ENCODE peak calls at places on chromosomes 1 and 21, in eight cellular contexts. H is ovary, K is GM10248, G is endothelial cell, U is right lobe of liver, C is nephron progenitor cell, F is B cell, J is mucosa of descending colon. P is an unnamed sample.

GRCh38 chr1:67460648-67461500 is 30.7 kb upstream of the SERBP1 start:
- DNase-seq in K (no peak), G (no peak), H (no peak), C (no peak), U (no peak), F (no peak), J (no peak), P (no peak)

GRCh38 chr1:8133657-8134430 is 107.7 kb upstream of the ERRFI1 start:
- DNase-seq in F (no peak), K (no peak), J (peak; percentile 53), C (no peak), H (peak; percentile 87), G (no peak), U (no peak), P (no peak)

GRCh38 chr1:3403388-3404179 is 50.9 kb upstream of the ARHGEF16 start:
- DNase-seq in F (no peak), J (no peak), U (no peak), H (no peak), K (no peak), G (peak; percentile 55), C (peak; percentile 71), P (peak; percentile 54)

GRCh38 chr1:53545663-53546408 is 86.6 kb downstream of the DMRTB1 start:
- DNase-seq in K (no peak), G (no peak), J (no peak), U (peak; percentile 46), F (no peak), H (peak; percentile 2), C (peak; percentile 46), P (peak; percentile 15)

GRCh38 chr21:30337644-30338170 is at the start of gene KRTAP27-1:
- DNase-seq in H (no peak), U (no peak), F (no peak), J (no peak), K (no peak), G (no peak), C (no peak), P (no peak)

GRCh38 chr21:35649186-35649585 is 411.1 kb downstream of the SETD4 start:
- DNase-seq in U (no peak), G (no peak), K (no peak), H (no peak), F (no peak), J (no peak), C (no peak), P (no peak)

GRCh38 chr21:42474982-42475381 is 21.0 kb downstream of the RSPH1 start:
- DNase-seq in J (peak; percentile 11), H (no peak), K (no peak), F (no peak), U (no peak), C (no peak), G (no peak), P (no peak)

GRCh38 chr1:52691856-52692255 is 6.3 kb downstream of the COA7 start:
- DNase-seq in G (no peak), C (no peak), U (no peak), K (no peak), H (no peak), F (no peak), J (no peak), P (no peak)

GRCh38 chr21:25708467-25709065 is 26.1 kb downstream of the ATP5PF start:
- DNase-seq in U (no peak), G (peak; percentile 19), F (peak; percentile 50), H (no peak), C (peak; percentile 28), K (peak; percentile 52), J (peak; percentile 66), P (no peak)

GRCh38 chr21:46253610-46254124 is 25.1 kb upstream of the LSS start:
- DNase-seq in H (no peak), G (no peak), K (peak; percentile 47), U (no peak), J (no peak), C (no peak), F (no peak), P (no peak)

GRCh38 chr1:226063362-226064167 is 1.0 kb downstream of the H3-3A start:
- DNase-seq in U (peak; percentile 66), J (peak; percentile 73), G (peak; percentile 46), C (peak; percentile 51), F (peak; percentile 31), K (peak; percentile 38), H (peak; percentile 65), P (peak; percentile 40)

GRCh38 chr1:34803770-34804169 is 11.0 kb downstream of the GJA4 start:
- DNase-seq in C (no peak), J (no peak), K (no peak), U (no peak), H (no peak), G (no peak), F (no peak), P (no peak)

GRCh38 chr1:73886721-73887120 is 311.3 kb downstream of the LRRIQ3 start:
- DNase-seq in C (no peak), J (no peak), F (no peak), U (no peak), G (no peak), K (no peak), H (no peak), P (no peak)

GRCh38 chr1:30611741-30612309 is 111.6 kb downstream of the MATN1 start:
- DNase-seq in U (no peak), G (no peak), C (peak; percentile 62), J (no peak), F (no peak), K (no peak), H (no peak), P (no peak)

DNA sequence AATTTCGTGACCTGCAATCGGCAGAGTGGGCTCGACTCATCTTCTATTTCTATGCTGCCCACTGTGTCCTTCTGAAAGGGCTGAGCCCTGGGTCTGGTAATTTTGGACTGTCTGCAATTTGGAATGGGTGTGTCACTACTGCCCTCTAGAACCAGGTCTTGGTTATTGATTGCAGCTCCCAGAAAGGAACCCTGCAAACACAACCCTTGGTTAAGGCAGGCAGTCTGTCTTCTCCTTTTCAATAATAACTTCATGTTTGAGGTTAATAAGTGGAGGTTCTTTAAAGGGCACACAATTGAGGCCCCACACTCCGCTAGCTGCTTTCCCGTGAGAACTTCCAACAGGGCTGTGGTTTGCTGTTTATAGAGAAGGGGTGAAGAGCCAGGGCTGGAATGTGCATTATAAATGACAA is 79.9 kb upstream of the LYST start:
- DNase-seq in C (no peak), H (no peak), F (no peak), G (no peak), U (no peak), K (peak; percentile 49), J (no peak), P (no peak)
- TF ChIP-seq CTCF in C (no peak), H (no peak), F (no peak), G (no peak), U (peak; percentile 21), K (peak; percentile 62), J (no peak), P (no peak)

GRCh38 chr1:9249534-9250335 is 15.2 kb downstream of the H6PD start:
- DNase-seq in J (peak; percentile 63), G (peak; percentile 64), C (peak; percentile 53), K (peak; percentile 56), U (peak; percentile 87), H (peak; percentile 69), F (no peak), P (peak; percentile 69)
- TF ChIP-seq CTCF in J (peak; percentile 38), G (peak; percentile 65), C (peak; percentile 47), K (peak; percentile 50), U (peak; percentile 39), H (peak; percentile 55), F (peak; percentile 19), P (peak; percentile 62)

GRCh38 chr21:31682625-31683024 is 23.1 kb downstream of the SOD1 start:
- DNase-seq in J (no peak), C (no peak), K (no peak), U (no peak), F (no peak), H (no peak), G (no peak), P (no peak)

GRCh38 chr21:31684918-31685317 is 25.4 kb downstream of the SOD1 start:
- DNase-seq in C (no peak), F (no peak), J (no peak), U (no peak), G (no peak), K (no peak), H (no peak), P (no peak)

GRCh38 chr21:31686272-31686913 is 26.9 kb downstream of the SOD1 start:
- DNase-seq in U (no peak), J (no peak), C (no peak), H (no peak), G (no peak), F (no peak), K (no peak), P (no peak)

GRCh38 chr21:31687108-31687507 is 27.6 kb downstream of the SOD1 start:
- DNase-seq in J (no peak), U (no peak), K (no peak), H (no peak), C (no peak), G (no peak), F (no peak), P (no peak)

GRCh38 chr21:31683029-31683428 is 23.5 kb downstream of the SOD1 start:
- DNase-seq in K (no peak), H (no peak), F (no peak), J (no peak), U (no peak), G (no peak), C (no peak), P (no peak)
- TF ChIP-seq CTCF in K (no peak), H (no peak), F (no peak), J (no peak), U (no peak), G (no peak), C (no peak), P (no peak)

DNA sequence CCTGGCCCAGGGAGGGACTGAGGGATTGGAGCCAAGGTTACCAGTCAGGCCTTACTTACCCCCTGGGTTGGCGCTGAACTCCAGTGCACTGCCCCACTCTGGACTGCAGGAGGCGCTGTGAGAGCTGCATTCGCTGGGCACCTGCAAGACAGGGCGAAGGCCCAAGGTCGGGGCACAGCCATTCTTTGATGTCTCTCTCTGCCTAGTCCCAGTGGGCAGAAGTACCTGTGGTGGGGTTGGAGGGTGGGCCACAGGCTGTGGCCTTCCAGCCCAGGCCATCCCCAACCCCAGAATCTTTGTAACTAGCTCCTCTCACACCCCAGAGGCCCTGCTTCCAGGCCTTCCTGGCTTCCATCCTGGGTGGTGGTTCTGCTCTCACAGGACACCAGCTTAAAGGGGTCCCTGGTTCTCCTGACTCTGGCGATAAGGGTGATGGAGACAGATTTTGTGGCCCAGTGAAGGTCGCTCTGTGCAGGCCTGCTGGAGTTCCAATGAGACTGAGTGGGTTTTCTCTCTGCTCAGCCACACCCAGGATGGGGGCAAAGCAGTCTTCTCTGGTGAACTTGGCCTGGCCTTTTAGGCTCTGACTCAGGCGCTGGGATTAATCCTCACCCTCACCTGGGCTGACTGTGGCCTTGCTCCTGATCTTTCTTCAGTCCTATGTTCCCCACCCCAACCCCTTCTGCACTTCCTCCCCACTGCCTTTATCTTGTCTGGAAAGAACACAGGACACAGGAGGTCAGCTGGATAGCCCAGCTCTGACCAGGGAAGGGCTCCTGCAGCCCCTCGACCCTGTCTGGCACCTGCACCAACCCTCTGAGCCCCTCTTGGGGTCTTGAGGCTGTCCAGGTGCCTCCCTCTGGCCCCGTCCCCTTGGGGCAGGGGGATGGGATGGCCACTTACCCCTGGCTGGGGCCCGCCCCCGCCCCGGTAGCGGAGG is 954 bp downstream of the MYOG start:
- DNase-seq in U (no peak), F (peak; percentile 32), C (no peak), H (no peak), K (peak; percentile 69), G (no peak), J (peak; percentile 16), P (no peak)
- TF ChIP-seq CTCF in U (no peak), F (peak; percentile 13), C (peak; percentile 31), H (no peak), K (peak; percentile 49), G (peak; percentile 60), J (peak; percentile 12), P (peak; percentile 53)